ENCODE peak calls at places on chromosomes 11 and 22, in four cellular contexts. P, M, L and I are unnamed samples.
A peak's percentile ranks its signal among the peaks of the same experiment; 100 is the strongest.

GRCh38 chr11:66543263-66544107 is 2.4 kb downstream of the ZDHHC24 start:
- DNase-seq in P (peak; percentile 35), M (no peak), L (peak; percentile 80), I (no peak)

GRCh38 chr22:38467904-38468760 is at the start of gene KDELR3:
- DNase-seq in P (peak; percentile 72), M (no peak), L (peak; percentile 59), I (no peak)

GRCh38 chr11:126102436-126102894 is 39.8 kb upstream of the CDON start:
- DNase-seq in P (no peak), M (no peak), L (no peak), I (no peak)

GRCh38 chr11:128472128-128473110 is 114.9 kb downstream of the ETS1 start:
- DNase-seq in P (no peak), M (no peak), L (no peak), I (no peak)

GRCh38 chr11:72741849-72742521 is 10.2 kb downstream of the ARAP1 start:
- DNase-seq in P (no peak), M (no peak), L (no peak), I (no peak)

GRCh38 chr11:67119577-67120391 is 721 bp downstream of the KDM2A start:
- DNase-seq in P (peak; percentile 61), M (no peak), L (peak; percentile 44), I (no peak)

GRCh38 chr11:68757711-68758110 is 6.4 kb upstream of the TESMIN start:
- DNase-seq in P (no peak), M (no peak), L (no peak), I (no peak)

GRCh38 chr11:115126092-115126491 is 378.1 kb downstream of the CADM1 start:
- DNase-seq in P (no peak), M (no peak), L (no peak), I (no peak)

GRCh38 chr22:40452730-40453487 is 82.5 kb downstream of the SGSM3 start:
- DNase-seq in P (no peak), M (no peak), L (no peak), I (no peak)

GRCh38 chr11:73597340-73597955 is 464 bp downstream of the FAM168A start:
- DNase-seq in P (peak; percentile 18), M (no peak), L (peak; percentile 55), I (no peak)

GRCh38 chr11:32430586-32431357 is 4.6 kb downstream of the WT1 start:
- DNase-seq in P (no peak), M (no peak), L (peak; percentile 78), I (no peak)

GRCh38 chr22:26849575-26849974 is 192.2 kb downstream of the MIAT start:
- DNase-seq in P (no peak), M (no peak), L (no peak), I (peak; percentile 16)

GRCh38 chr11:15710593-15711260 is 596.0 kb downstream of the INSC start:
- DNase-seq in P (no peak), M (no peak), L (peak; percentile 14), I (no peak)

GRCh38 chr11:85822814-85823213 is 11.9 kb upstream of the SYTL2 start:
- DNase-seq in P (no peak), M (no peak), L (no peak), I (no peak)

GRCh38 chr22:29259253-29259899 is 8.4 kb downstream of the RHBDD3 start:
- DNase-seq in P (no peak), M (no peak), L (peak; percentile 68), I (no peak)

GRCh38 chr11:119584193-119585037 is 144.6 kb downstream of the NECTIN1 start:
- DNase-seq in P (peak; percentile 35), M (no peak), L (peak; percentile 95), I (peak; percentile 75)

GRCh38 chr11:72684236-72684912 is 10.2 kb upstream of the PDE2A start:
- DNase-seq in P (peak; percentile 60), M (no peak), L (peak; percentile 73), I (no peak)

GRCh38 chr11:11533057-11533456 is 88.7 kb downstream of the GALNT18 start:
- DNase-seq in P (no peak), M (no peak), L (no peak), I (no peak)

GRCh38 chr22:24146791-24147353 is 34.4 kb upstream of the SUSD2 start:
- DNase-seq in P (peak; percentile 45), M (no peak), L (peak; percentile 42), I (no peak)

GRCh38 chr11:91248199-91248807 is 976.3 kb upstream of the FAT3 start:
- DNase-seq in P (peak; percentile 17), M (no peak), L (peak; percentile 74), I (no peak)

GRCh38 chr11:68798221-68798813 is 43.4 kb downstream of the CPT1A start:
- DNase-seq in P (peak; percentile 36), M (no peak), L (peak; percentile 80), I (no peak)

GRCh38 chr11:100562102-100562501 is 125.0 kb upstream of the ARHGAP42 start:
- DNase-seq in P (no peak), M (peak; percentile 62), L (no peak), I (no peak)

GRCh38 chr11:96228472-96228871 is 114.5 kb downstream of the MAML2 start:
- DNase-seq in P (peak; percentile 34), M (peak; percentile 81), L (no peak), I (no peak)

GRCh38 chr22:43542681-43543521 is 131.1 kb downstream of the MPPED1 start:
- DNase-seq in P (no peak), M (no peak), L (no peak), I (no peak)

GRCh38 chr22:38240734-38241252 is 32.0 kb downstream of the TMEM184B start:
- DNase-seq in P (peak; percentile 67), M (peak; percentile 79), L (peak; percentile 86), I (no peak)

GRCh38 chr11:66337103-66337899 is 1.1 kb upstream of the RIN1 start:
- DNase-seq in P (no peak), M (no peak), L (no peak), I (no peak)

GRCh38 chr11:64875369-64876225 is 2.8 kb downstream of the EHD1 start:
- DNase-seq in P (no peak), M (no peak), L (no peak), I (no peak)

GRCh38 chr11:12015486-12015885 is 7.1 kb upstream of the DKK3 start:
- DNase-seq in P (no peak), M (no peak), L (no peak), I (no peak)

GRCh38 chr11:130170345-130170744 is 10.8 kb downstream of the ST14 start:
- DNase-seq in P (peak; percentile 60), M (no peak), L (peak; percentile 51), I (no peak)

GRCh38 chr22:40749006-40749405 is 69.7 kb downstream of the MCHR1 start:
- DNase-seq in P (no peak), M (no peak), L (no peak), I (no peak)

GRCh38 chr22:30413001-30413400 is 12.6 kb upstream of the MTFP1 start:
- DNase-seq in P (no peak), M (no peak), L (no peak), I (no peak)

GRCh38 chr11:71248656-71249055 is 3.7 kb downstream of the SHANK2 start:
- DNase-seq in P (no peak), M (no peak), L (no peak), I (no peak)

GRCh38 chr11:24645563-24645962 is 148.7 kb downstream of the LUZP2 start:
- DNase-seq in P (no peak), M (no peak), L (no peak), I (no peak)

GRCh38 chr22:22922954-22923319 is 35.3 kb downstream of the IGLL5 start:
- DNase-seq in P (no peak), M (no peak), L (no peak), I (no peak)

GRCh38 chr11:110297726-110298297 is 1.4 kb upstream of the RDX start:
- DNase-seq in P (no peak), M (no peak), L (peak; percentile 43), I (no peak)

GRCh38 chr11:9796854-9797253 is 133.0 kb downstream of the SWAP70 start:
- DNase-seq in P (no peak), M (no peak), L (no peak), I (no peak)
- TF ChIP-seq CTCF in P (no peak), M (no peak), L (no peak), I (no peak)

GRCh38 chr11:107916671-107917241 is 11.5 kb upstream of the RAB39A start:
- DNase-seq in P (peak; percentile 32), M (no peak), L (peak; percentile 73), I (no peak)
- TF ChIP-seq CTCF in P (peak; percentile 32), M (peak; percentile 60), L (peak; percentile 74), I (peak; percentile 76)

GRCh38 chr11:83801799-83802198 is 515.6 kb upstream of the CCDC90B start:
- DNase-seq in P (no peak), M (no peak), L (peak; percentile 64), I (no peak)
- TF ChIP-seq CTCF in P (no peak), M (peak; percentile 34), L (peak; percentile 40), I (peak; percentile 43)

GRCh38 chr11:4087551-4087950 is 7.0 kb upstream of the RRM1 start:
- DNase-seq in P (no peak), M (no peak), L (peak; percentile 62), I (no peak)
- TF ChIP-seq CTCF in P (no peak), M (peak; percentile 42), L (peak; percentile 29), I (peak; percentile 42)

GRCh38 chr11:90148900-90149299 is 14.4 kb downstream of the NAALAD2 start:
- DNase-seq in P (no peak), M (no peak), L (no peak), I (no peak)
- TF ChIP-seq CTCF in P (no peak), M (peak; percentile 33), L (no peak), I (peak; percentile 54)

GRCh38 chr11:60252709-60253108 is 9.8 kb upstream of the MS4A4E start:
- DNase-seq in P (no peak), M (no peak), L (no peak), I (no peak)

GRCh38 chr11:60252208-60252566 is 9.2 kb upstream of the MS4A4E start:
- DNase-seq in P (no peak), M (no peak), L (no peak), I (no peak)

DNA sequence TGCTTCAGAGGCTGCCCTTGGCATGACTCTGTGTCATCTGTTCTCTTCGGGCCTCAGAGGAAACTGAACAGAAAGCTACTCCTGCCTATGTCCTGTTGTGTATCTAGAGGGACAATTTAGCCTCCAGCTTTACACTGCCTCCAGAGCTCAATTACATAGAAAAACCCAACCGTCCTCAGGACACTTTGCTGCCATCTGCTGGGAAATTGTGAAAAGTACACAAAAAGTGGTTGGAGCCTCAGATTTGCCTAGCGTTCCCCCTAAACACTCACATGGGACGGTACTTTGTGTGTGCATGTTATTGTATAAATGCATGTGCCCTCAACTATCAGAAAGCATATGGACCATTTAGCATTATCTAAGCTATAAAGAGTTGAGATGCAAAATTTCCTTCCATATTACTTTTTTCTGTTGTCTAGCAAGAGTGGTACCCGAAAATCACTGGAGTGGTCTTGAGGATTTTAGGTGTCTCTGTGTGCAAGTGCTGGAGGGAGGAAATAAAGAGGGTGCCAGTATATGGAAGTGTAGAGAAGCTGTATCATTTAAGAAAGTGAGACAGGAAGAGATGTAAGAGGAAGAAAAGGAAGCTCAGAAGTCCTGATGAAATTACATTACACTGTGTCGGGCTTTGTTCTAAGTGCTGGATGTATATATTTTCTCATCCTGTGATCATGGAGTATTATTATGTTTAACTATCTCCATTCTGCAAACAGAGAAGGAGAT is 8.7 kb upstream of the MS4A4E start:
- DNase-seq in P (no peak), M (no peak), L (peak; percentile 52), I (no peak)
- TF ChIP-seq CTCF in P (peak; percentile 42), M (no peak), L (peak; percentile 53), I (peak; percentile 72)